ENCODE peak calls at places on chromosomes 7 and 10, in seven cellular contexts. One of them, this sample, is unnamed.
A peak's percentile ranks its signal among the peaks of the same experiment; 100 is the strongest.

GRCh38 chr7:113083834-113084498 is 2.7 kb downstream of the GPR85 start:
- DNase-seq in HFFc6: no peak
- DNase-seq in uterus: no peak
- DNase-seq in MM.1S: no peak
- DNase-seq in cardiac muscle cell: no peak
- DNase-seq in coronary artery: no peak
- DNase-seq in pancreas: no peak
- DNase-seq in this sample: no peak

GRCh38 chr10:106525871-106526270 is 638.6 kb downstream of the SORCS1 start:
- DNase-seq in HFFc6: no peak
- DNase-seq in uterus: no peak
- DNase-seq in MM.1S: no peak
- DNase-seq in cardiac muscle cell: no peak
- DNase-seq in coronary artery: no peak
- DNase-seq in pancreas: no peak
- DNase-seq in this sample: no peak

GRCh38 chr7:107854989-107855388 is 36.0 kb upstream of the DLD start:
- DNase-seq in HFFc6: peak; percentile 41
- DNase-seq in uterus: no peak
- DNase-seq in MM.1S: no peak
- DNase-seq in cardiac muscle cell: no peak
- DNase-seq in coronary artery: no peak
- DNase-seq in pancreas: no peak
- DNase-seq in this sample: no peak

GRCh38 chr7:148336411-148336810 is 254.2 kb upstream of the C7orf33 start:
- DNase-seq in HFFc6: no peak
- DNase-seq in uterus: no peak
- DNase-seq in MM.1S: no peak
- DNase-seq in cardiac muscle cell: no peak
- DNase-seq in coronary artery: no peak
- DNase-seq in pancreas: no peak
- DNase-seq in this sample: no peak

GRCh38 chr7:104054362-104054761 is 64.9 kb upstream of the RELN start:
- DNase-seq in HFFc6: no peak
- DNase-seq in uterus: no peak
- DNase-seq in MM.1S: no peak
- DNase-seq in cardiac muscle cell: no peak
- DNase-seq in coronary artery: no peak
- DNase-seq in pancreas: no peak
- DNase-seq in this sample: no peak

GRCh38 chr7:129959480-129960332 is 6.9 kb upstream of the UBE2H start:
- DNase-seq in HFFc6: no peak
- DNase-seq in uterus: no peak
- DNase-seq in MM.1S: no peak
- DNase-seq in cardiac muscle cell: no peak
- DNase-seq in coronary artery: no peak
- DNase-seq in pancreas: no peak
- DNase-seq in this sample: no peak

GRCh38 chr7:32539917-32540544 is 44.7 kb downstream of the AVL9 start:
- DNase-seq in HFFc6: no peak
- DNase-seq in uterus: no peak
- DNase-seq in MM.1S: no peak
- DNase-seq in cardiac muscle cell: no peak
- DNase-seq in coronary artery: no peak
- DNase-seq in pancreas: no peak
- DNase-seq in this sample: no peak

GRCh38 chr10:96380821-96381220 is 22.0 kb upstream of the OPALIN start:
- DNase-seq in HFFc6: peak; percentile 20
- DNase-seq in uterus: no peak
- DNase-seq in MM.1S: no peak
- DNase-seq in cardiac muscle cell: no peak
- DNase-seq in coronary artery: no peak
- DNase-seq in pancreas: no peak
- DNase-seq in this sample: no peak

GRCh38 chr10:30436200-30436599 is 2.2 kb downstream of the MAP3K8 start:
- DNase-seq in HFFc6: peak; percentile 74
- DNase-seq in uterus: no peak
- DNase-seq in MM.1S: peak; percentile 63
- DNase-seq in cardiac muscle cell: peak; percentile 78
- DNase-seq in coronary artery: no peak
- DNase-seq in pancreas: no peak
- DNase-seq in this sample: no peak

GRCh38 chr10:86958109-86958830 is at the start of gene SNCG:
- DNase-seq in HFFc6: no peak
- DNase-seq in uterus: no peak
- DNase-seq in MM.1S: no peak
- DNase-seq in cardiac muscle cell: no peak
- DNase-seq in coronary artery: peak; percentile 71
- DNase-seq in pancreas: no peak
- DNase-seq in this sample: no peak

GRCh38 chr10:11440250-11441150 is 170.9 kb downstream of the USP6NL start:
- DNase-seq in HFFc6: no peak
- DNase-seq in uterus: no peak
- DNase-seq in MM.1S: no peak
- DNase-seq in cardiac muscle cell: no peak
- DNase-seq in coronary artery: no peak
- DNase-seq in pancreas: no peak
- DNase-seq in this sample: no peak

GRCh38 chr10:86803156-86803555 is 46.7 kb downstream of the BMPR1A start:
- DNase-seq in HFFc6: no peak
- DNase-seq in uterus: no peak
- DNase-seq in MM.1S: no peak
- DNase-seq in cardiac muscle cell: no peak
- DNase-seq in coronary artery: no peak
- DNase-seq in pancreas: no peak
- DNase-seq in this sample: no peak

GRCh38 chr7:50212666-50213621 is 91.6 kb upstream of the IKZF1 start:
- DNase-seq in HFFc6: no peak
- DNase-seq in uterus: no peak
- DNase-seq in MM.1S: no peak
- DNase-seq in cardiac muscle cell: no peak
- DNase-seq in coronary artery: peak; percentile 49
- DNase-seq in pancreas: no peak
- DNase-seq in this sample: no peak

GRCh38 chr10:33215635-33216034 is 118.8 kb downstream of the NRP1 start:
- DNase-seq in HFFc6: no peak
- DNase-seq in uterus: no peak
- DNase-seq in MM.1S: no peak
- DNase-seq in cardiac muscle cell: no peak
- DNase-seq in coronary artery: peak; percentile 80
- DNase-seq in pancreas: no peak
- DNase-seq in this sample: no peak

GRCh38 chr7:25789701-25790240 is 362.2 kb upstream of the NFE2L3 start:
- DNase-seq in HFFc6: no peak
- DNase-seq in uterus: no peak
- DNase-seq in MM.1S: no peak
- DNase-seq in cardiac muscle cell: no peak
- DNase-seq in coronary artery: no peak
- DNase-seq in pancreas: no peak
- DNase-seq in this sample: no peak

GRCh38 chr7:151167197-151167911 is at the start of gene GBX1:
- DNase-seq in HFFc6: no peak
- DNase-seq in uterus: no peak
- DNase-seq in MM.1S: no peak
- DNase-seq in cardiac muscle cell: peak; percentile 78
- DNase-seq in coronary artery: no peak
- DNase-seq in pancreas: no peak
- DNase-seq in this sample: no peak
- TF ChIP-seq CTCF in HFFc6: no peak
- TF ChIP-seq CTCF in uterus: no peak
- TF ChIP-seq CTCF in MM.1S: no peak
- TF ChIP-seq CTCF in cardiac muscle cell: no peak
- TF ChIP-seq CTCF in coronary artery: no peak
- TF ChIP-seq CTCF in pancreas: peak; percentile 8
- TF ChIP-seq CTCF in this sample: no peak

GRCh38 chr10:69794673-69795072 is 7.0 kb upstream of the COL13A1 start:
- DNase-seq in HFFc6: no peak
- DNase-seq in uterus: no peak
- DNase-seq in MM.1S: no peak
- DNase-seq in cardiac muscle cell: no peak
- DNase-seq in coronary artery: no peak
- DNase-seq in pancreas: no peak
- DNase-seq in this sample: no peak

GRCh38 chr10:69797959-69798358 is 3.7 kb upstream of the COL13A1 start:
- DNase-seq in HFFc6: peak; percentile 39
- DNase-seq in uterus: no peak
- DNase-seq in MM.1S: peak; percentile 16
- DNase-seq in cardiac muscle cell: no peak
- DNase-seq in coronary artery: no peak
- DNase-seq in pancreas: no peak
- DNase-seq in this sample: no peak

GRCh38 chr10:69792361-69792760 is 9.3 kb upstream of the COL13A1 start:
- DNase-seq in HFFc6: no peak
- DNase-seq in uterus: no peak
- DNase-seq in MM.1S: no peak
- DNase-seq in cardiac muscle cell: no peak
- DNase-seq in coronary artery: no peak
- DNase-seq in pancreas: no peak
- DNase-seq in this sample: no peak

GRCh38 chr10:69791812-69792211 is 9.9 kb upstream of the COL13A1 start:
- DNase-seq in HFFc6: no peak
- DNase-seq in uterus: no peak
- DNase-seq in MM.1S: no peak
- DNase-seq in cardiac muscle cell: no peak
- DNase-seq in coronary artery: no peak
- DNase-seq in pancreas: no peak
- DNase-seq in this sample: no peak

DNA sequence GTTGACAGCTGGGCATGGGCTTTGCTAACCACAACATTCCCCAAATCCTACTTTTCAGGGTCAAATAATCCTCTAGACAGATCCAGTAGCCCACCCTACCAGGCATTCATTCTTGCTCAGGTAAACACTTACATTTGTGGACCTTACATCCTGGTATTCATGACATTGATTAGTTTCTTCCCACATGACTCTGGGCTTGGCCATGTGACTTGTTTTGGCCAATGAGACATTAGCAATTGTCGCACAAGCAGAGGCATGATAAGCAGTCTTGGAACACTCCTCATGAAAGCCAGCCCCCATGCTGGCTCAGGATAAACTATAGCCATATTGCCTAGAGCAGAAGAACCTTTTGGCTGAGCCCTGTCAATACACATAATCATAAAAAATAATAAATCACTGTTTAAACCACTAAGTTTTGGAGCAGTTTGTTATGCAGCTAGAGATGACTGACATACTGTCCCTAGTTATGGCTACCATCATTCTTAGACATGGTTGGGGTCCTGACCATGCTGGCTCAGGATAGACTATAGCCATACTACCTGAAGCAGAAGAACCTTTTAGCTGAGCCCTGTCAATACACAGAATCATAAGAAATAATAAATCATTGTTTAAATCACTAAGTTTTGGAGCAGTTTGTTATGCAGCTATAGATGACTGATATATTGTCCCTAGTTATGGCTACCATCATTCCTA is 6.3 kb upstream of the COL13A1 start:
- DNase-seq in HFFc6: no peak
- DNase-seq in uterus: no peak
- DNase-seq in MM.1S: no peak
- DNase-seq in cardiac muscle cell: no peak
- DNase-seq in coronary artery: no peak
- DNase-seq in pancreas: no peak
- DNase-seq in this sample: no peak
- TF ChIP-seq CTCF in HFFc6: no peak
- TF ChIP-seq CTCF in uterus: no peak
- TF ChIP-seq CTCF in MM.1S: no peak
- TF ChIP-seq CTCF in cardiac muscle cell: no peak
- TF ChIP-seq CTCF in coronary artery: no peak
- TF ChIP-seq CTCF in pancreas: no peak
- TF ChIP-seq CTCF in this sample: no peak

GRCh38 chr7:24383055-24383454 is 99.1 kb downstream of the NPY start:
- DNase-seq in HFFc6: no peak
- DNase-seq in uterus: no peak
- DNase-seq in MM.1S: no peak
- DNase-seq in cardiac muscle cell: no peak
- DNase-seq in coronary artery: no peak
- DNase-seq in pancreas: no peak
- DNase-seq in this sample: no peak

GRCh38 chr7:24384362-24385030 is 100.5 kb downstream of the NPY start:
- DNase-seq in HFFc6: no peak
- DNase-seq in uterus: no peak
- DNase-seq in MM.1S: peak; percentile 47
- DNase-seq in cardiac muscle cell: no peak
- DNase-seq in coronary artery: no peak
- DNase-seq in pancreas: no peak
- DNase-seq in this sample: no peak

GRCh38 chr7:24378871-24379608 is 95.0 kb downstream of the NPY start:
- DNase-seq in HFFc6: peak; percentile 21
- DNase-seq in uterus: no peak
- DNase-seq in MM.1S: no peak
- DNase-seq in cardiac muscle cell: no peak
- DNase-seq in coronary artery: no peak
- DNase-seq in pancreas: peak; percentile 18
- DNase-seq in this sample: no peak

GRCh38 chr7:24381919-24382505 is 98.0 kb downstream of the NPY start:
- DNase-seq in HFFc6: peak; percentile 3
- DNase-seq in uterus: no peak
- DNase-seq in MM.1S: peak; percentile 30
- DNase-seq in cardiac muscle cell: peak; percentile 46
- DNase-seq in coronary artery: no peak
- DNase-seq in pancreas: no peak
- DNase-seq in this sample: no peak
- TF ChIP-seq CTCF in HFFc6: peak; percentile 75
- TF ChIP-seq CTCF in uterus: no peak
- TF ChIP-seq CTCF in MM.1S: peak; percentile 48
- TF ChIP-seq CTCF in cardiac muscle cell: peak; percentile 47
- TF ChIP-seq CTCF in coronary artery: no peak
- TF ChIP-seq CTCF in pancreas: peak; percentile 11
- TF ChIP-seq CTCF in this sample: no peak

DNA sequence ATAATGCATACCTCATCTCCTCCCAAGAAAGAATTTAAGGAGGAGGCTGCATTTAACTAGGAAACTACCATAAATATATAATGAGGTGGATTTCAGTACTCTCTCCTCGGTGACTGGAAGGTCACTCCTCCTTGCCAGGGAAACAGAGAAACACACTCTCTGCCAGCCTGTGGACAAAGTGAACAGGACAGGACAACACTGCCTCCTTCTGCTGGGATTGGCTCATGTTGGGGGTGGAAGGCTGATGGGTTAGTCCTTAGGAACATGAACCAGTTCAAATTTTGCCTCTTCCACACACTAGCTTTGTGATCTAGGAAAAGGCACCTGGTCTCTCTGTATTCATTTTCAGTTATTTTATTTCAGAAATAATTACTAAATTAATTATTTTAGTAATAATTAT is 50.6 kb upstream of the STEAP4 start:
- DNase-seq in HFFc6: no peak
- DNase-seq in uterus: no peak
- DNase-seq in MM.1S: no peak
- DNase-seq in cardiac muscle cell: no peak
- DNase-seq in coronary artery: no peak
- DNase-seq in pancreas: peak; percentile 24
- DNase-seq in this sample: no peak
- TF ChIP-seq CTCF in HFFc6: no peak
- TF ChIP-seq CTCF in uterus: peak; percentile 8
- TF ChIP-seq CTCF in MM.1S: no peak
- TF ChIP-seq CTCF in cardiac muscle cell: peak; percentile 29
- TF ChIP-seq CTCF in coronary artery: no peak
- TF ChIP-seq CTCF in pancreas: no peak
- TF ChIP-seq CTCF in this sample: no peak